ENCODE peak calls at places on chromosomes 5 and 9, in eight cellular contexts. W, J, R, X, Y, D, Q and V are unnamed samples.

GRCh38 chr5:97009212-97009898 is 73.5 kb downstream of the LNPEP start:
- DNase-seq in X (peak), D (no peak), R (no peak), Q (no peak), W (peak), J (no peak), Y (no peak), V (peak)

GRCh38 chr9:127214421-127215265 is 49.9 kb upstream of the GARNL3 start:
- DNase-seq in X (peak), Y (peak), J (peak), W (no peak), R (peak), D (peak), Q (peak), V (peak)

GRCh38 chr9:130315446-130316226 is 50.1 kb downstream of the HMCN2 start:
- DNase-seq in J (no peak), Y (no peak), R (no peak), D (no peak), Q (no peak), W (no peak), X (no peak), V (no peak)

GRCh38 chr5:80255752-80256479 is at the start of gene SERINC5:
- DNase-seq in R (peak), J (peak), D (peak), Y (peak), X (peak), Q (peak), W (peak), V (peak)

GRCh38 chr5:178589180-178590140 is 733 bp downstream of the COL23A1 start:
- DNase-seq in Q (no peak), R (no peak), Y (no peak), X (no peak), D (no peak), J (peak), W (no peak), V (no peak)

GRCh38 chr5:320524-321232 is 836 bp upstream of the AHRR start:
- DNase-seq in X (no peak), Q (no peak), Y (no peak), R (no peak), D (no peak), J (no peak), W (no peak), V (no peak)

GRCh38 chr9:21968331-21969010 is 25.7 kb downstream of the CDKN2A start:
- DNase-seq in J (no peak), W (no peak), D (no peak), X (peak), Y (no peak), Q (peak), R (no peak), V (no peak)

GRCh38 chr9:36899406-36899805 is 134.7 kb downstream of the PAX5 start:
- DNase-seq in D (no peak), X (no peak), R (no peak), W (no peak), Q (no peak), J (no peak), Y (no peak), V (no peak)

GRCh38 chr9:85741112-85741874 is 461 bp downstream of the AGTPBP1 start:
- DNase-seq in D (peak), R (peak), Y (no peak), X (peak), W (no peak), Q (no peak), J (peak), V (peak)

GRCh38 chr5:172529896-172530295 is 75.6 kb upstream of the SH3PXD2B start:
- DNase-seq in D (no peak), Y (no peak), X (no peak), W (no peak), J (no peak), R (no peak), Q (no peak), V (no peak)

GRCh38 chr5:139569276-139569955 is 8.3 kb downstream of the UBE2D2 start:
- DNase-seq in D (no peak), Q (no peak), X (peak), Y (no peak), R (no peak), W (no peak), J (no peak), V (no peak)

GRCh38 chr9:20563917-20564316 is 58.4 kb downstream of the MLLT3 start:
- DNase-seq in R (no peak), D (no peak), W (no peak), Q (no peak), J (no peak), X (no peak), Y (no peak), V (no peak)

GRCh38 chr9:89012294-89013042 is 21.2 kb downstream of the S1PR3 start:
- DNase-seq in Y (no peak), W (no peak), D (no peak), R (no peak), X (no peak), Q (no peak), J (no peak), V (no peak)

GRCh38 chr9:105072476-105072875 is 144.5 kb upstream of the ABCA1 start:
- DNase-seq in W (no peak), Q (no peak), R (no peak), D (no peak), J (no peak), Y (no peak), X (no peak), V (no peak)

GRCh38 chr5:108545301-108545700 is 163.4 kb upstream of the FBXL17 start:
- DNase-seq in Y (no peak), X (no peak), D (no peak), R (no peak), J (no peak), Q (no peak), W (no peak), V (no peak)

GRCh38 chr5:88666761-88667186 is 216.2 kb downstream of the MEF2C start:
- DNase-seq in J (no peak), R (peak), Y (no peak), W (no peak), Q (no peak), X (no peak), D (no peak), V (no peak)

GRCh38 chr9:29319727-29320513 is 1746.6 kb upstream of the C9orf72 start:
- DNase-seq in R (no peak), W (no peak), Y (no peak), Q (no peak), D (no peak), X (peak), J (no peak), V (peak)

GRCh38 chr5:103847060-103847459 is 284.5 kb upstream of the NUDT12 start:
- DNase-seq in D (no peak), W (no peak), Y (no peak), Q (no peak), J (peak), R (peak), X (peak), V (peak)

GRCh38 chr5:128673970-128674369 is 135.9 kb upstream of the FBN2 start:
- DNase-seq in J (no peak), X (no peak), R (no peak), W (no peak), Q (no peak), Y (no peak), D (no peak), V (no peak)

GRCh38 chr5:155532621-155533314 is 519.2 kb downstream of the KIF4B start:
- DNase-seq in R (peak), Y (no peak), D (no peak), W (no peak), X (no peak), Q (no peak), J (no peak), V (peak)

GRCh38 chr5:64827703-64828102 is 59.0 kb downstream of the CWC27 start:
- DNase-seq in R (no peak), J (no peak), Y (no peak), X (no peak), D (no peak), Q (no peak), W (no peak), V (no peak)

GRCh38 chr5:73625905-73626811 is at the start of gene ARHGEF28:
- DNase-seq in X (peak), D (peak), Q (no peak), J (peak), R (peak), W (no peak), Y (no peak), V (peak)

GRCh38 chr5:126515337-126515736 is 79.7 kb downstream of the ALDH7A1 start:
- DNase-seq in W (no peak), Y (no peak), J (no peak), X (no peak), R (no peak), D (no peak), Q (no peak), V (no peak)

GRCh38 chr9:83669067-83669466 is 38.7 kb downstream of the UBQLN1 start:
- DNase-seq in X (no peak), W (no peak), J (no peak), Q (no peak), Y (no peak), R (no peak), D (no peak), V (no peak)

GRCh38 chr5:81898403-81898802 is 73.4 kb upstream of the ATG10 start:
- DNase-seq in J (no peak), Q (no peak), W (peak), D (no peak), R (no peak), Y (no peak), X (no peak), V (no peak)

GRCh38 chr5:93891491-93892480 is 150.4 kb upstream of the POU5F2 start:
- DNase-seq in W (no peak), D (no peak), Q (no peak), X (no peak), R (peak), Y (no peak), J (no peak), V (no peak)

GRCh38 chr9:18347381-18348084 is 126.4 kb upstream of the ADAMTSL1 start:
- DNase-seq in W (no peak), X (no peak), J (peak), Y (no peak), D (no peak), R (peak), Q (no peak), V (peak)

GRCh38 chr9:11618241-11618805 is 1005.5 kb upstream of the PTPRD start:
- DNase-seq in W (no peak), R (no peak), X (no peak), D (no peak), Y (no peak), J (no peak), Q (no peak), V (no peak)

GRCh38 chr5:1547236-1547635 is 23.5 kb upstream of the LPCAT1 start:
- DNase-seq in Q (no peak), W (no peak), J (no peak), Y (no peak), R (no peak), D (no peak), X (no peak), V (no peak)

GRCh38 chr9:38033956-38034355 is 35.1 kb downstream of the SHB start:
- DNase-seq in R (no peak), J (no peak), D (no peak), Y (no peak), X (no peak), W (no peak), Q (no peak), V (no peak)

GRCh38 chr5:79146352-79146751 is 34.7 kb downstream of the BHMT start:
- DNase-seq in X (no peak), Y (no peak), J (no peak), R (no peak), Q (no peak), W (no peak), D (no peak), V (peak)

GRCh38 chr5:133565993-133566392 is 46.3 kb downstream of the FSTL4 start:
- DNase-seq in J (peak), D (peak), X (peak), R (peak), W (no peak), Y (no peak), Q (no peak), V (peak)

GRCh38 chr9:20512106-20512505 is 110.2 kb downstream of the MLLT3 start:
- DNase-seq in D (no peak), Y (no peak), J (peak), W (no peak), X (peak), Q (no peak), R (peak), V (no peak)

GRCh38 chr5:97121848-97122247 is 20.6 kb downstream of the LIX1 start:
- DNase-seq in X (no peak), J (no peak), Q (no peak), W (no peak), R (no peak), Y (no peak), D (no peak), V (no peak)

GRCh38 chr9:131773911-131774379 is 34.1 kb upstream of the RAPGEF1 start:
- DNase-seq in X (peak), R (peak), W (no peak), J (peak), Q (no peak), Y (peak), D (no peak), V (peak)

GRCh38 chr9:133359420-133360175 is 3.2 kb downstream of the SURF2 start:
- DNase-seq in J (no peak), D (no peak), X (no peak), Y (no peak), W (no peak), R (no peak), Q (no peak), V (peak)